ENCODE peak calls at places on chromosomes 6 and 20, in ten cellular contexts. One of them, this sample, is unnamed.

GRCh38 chr20:9235518-9235917 is 166.6 kb downstream of the PLCB4 start:
- DNase-seq in foreskin fibroblast: peak; percentile 89
- DNase-seq in breast epithelium: no peak
- DNase-seq in kidney epithelial cell: peak; percentile 51
- DNase-seq in dorsolateral prefrontal cortex: no peak
- DNase-seq in fibroblast of lung: peak; percentile 66
- DNase-seq in cardiac muscle cell: peak; percentile 84
- DNase-seq in GM12865: no peak
- DNase-seq in heart right ventricle: no peak
- DNase-seq in Panc1: no peak
- DNase-seq in this sample: peak; percentile 82

GRCh38 chr6:83884523-83884922 is 25.0 kb downstream of the CYB5R4 start:
- DNase-seq in GM12865: peak; percentile 58
- DNase-seq in kidney epithelial cell: no peak
- DNase-seq in Panc1: no peak
- DNase-seq in fibroblast of lung: peak; percentile 63
- DNase-seq in cardiac muscle cell: peak; percentile 68
- DNase-seq in dorsolateral prefrontal cortex: no peak
- DNase-seq in foreskin fibroblast: peak; percentile 63
- DNase-seq in heart right ventricle: no peak
- DNase-seq in breast epithelium: no peak
- DNase-seq in this sample: peak; percentile 63

GRCh38 chr20:22001886-22002285 is 296.4 kb downstream of the PAX1 start:
- DNase-seq in dorsolateral prefrontal cortex: no peak
- DNase-seq in cardiac muscle cell: no peak
- DNase-seq in breast epithelium: no peak
- DNase-seq in GM12865: no peak
- DNase-seq in kidney epithelial cell: no peak
- DNase-seq in heart right ventricle: no peak
- DNase-seq in Panc1: no peak
- DNase-seq in foreskin fibroblast: no peak
- DNase-seq in fibroblast of lung: no peak
- DNase-seq in this sample: peak; percentile 96

GRCh38 chr20:49999329-49999728 is 16.5 kb downstream of the SNAI1 start:
- DNase-seq in fibroblast of lung: no peak
- DNase-seq in Panc1: no peak
- DNase-seq in kidney epithelial cell: no peak
- DNase-seq in heart right ventricle: no peak
- DNase-seq in cardiac muscle cell: no peak
- DNase-seq in foreskin fibroblast: no peak
- DNase-seq in breast epithelium: no peak
- DNase-seq in dorsolateral prefrontal cortex: no peak
- DNase-seq in GM12865: peak; percentile 71
- DNase-seq in this sample: no peak

GRCh38 chr20:37640600-37641561 is 52.9 kb upstream of the CTNNBL1 start:
- DNase-seq in dorsolateral prefrontal cortex: no peak
- DNase-seq in fibroblast of lung: peak; percentile 7
- DNase-seq in breast epithelium: no peak
- DNase-seq in kidney epithelial cell: no peak
- DNase-seq in Panc1: no peak
- DNase-seq in GM12865: no peak
- DNase-seq in heart right ventricle: no peak
- DNase-seq in foreskin fibroblast: peak; percentile 36
- DNase-seq in cardiac muscle cell: peak; percentile 20
- DNase-seq in this sample: peak; percentile 45

GRCh38 chr6:89680150-89680549 is 41.6 kb upstream of the LYRM2 start:
- DNase-seq in foreskin fibroblast: no peak
- DNase-seq in heart right ventricle: no peak
- DNase-seq in kidney epithelial cell: no peak
- DNase-seq in breast epithelium: no peak
- DNase-seq in fibroblast of lung: no peak
- DNase-seq in dorsolateral prefrontal cortex: no peak
- DNase-seq in cardiac muscle cell: peak; percentile 2
- DNase-seq in GM12865: no peak
- DNase-seq in Panc1: no peak
- DNase-seq in this sample: no peak

GRCh38 chr20:60214901-60215522 is 256.8 kb downstream of the CDH26 start:
- DNase-seq in GM12865: no peak
- DNase-seq in breast epithelium: no peak
- DNase-seq in foreskin fibroblast: peak; percentile 18
- DNase-seq in fibroblast of lung: peak; percentile 5
- DNase-seq in dorsolateral prefrontal cortex: no peak
- DNase-seq in Panc1: no peak
- DNase-seq in cardiac muscle cell: no peak
- DNase-seq in heart right ventricle: no peak
- DNase-seq in kidney epithelial cell: no peak
- DNase-seq in this sample: peak; percentile 35

GRCh38 chr20:8287328-8287727 is 155.3 kb downstream of the PLCB1 start:
- DNase-seq in breast epithelium: no peak
- DNase-seq in Panc1: no peak
- DNase-seq in foreskin fibroblast: no peak
- DNase-seq in fibroblast of lung: no peak
- DNase-seq in GM12865: no peak
- DNase-seq in kidney epithelial cell: no peak
- DNase-seq in dorsolateral prefrontal cortex: no peak
- DNase-seq in cardiac muscle cell: no peak
- DNase-seq in heart right ventricle: no peak
- DNase-seq in this sample: no peak

GRCh38 chr6:73236147-73236750 is 11.0 kb upstream of the KHDC1L start:
- DNase-seq in cardiac muscle cell: peak; percentile 82
- DNase-seq in dorsolateral prefrontal cortex: no peak
- DNase-seq in heart right ventricle: no peak
- DNase-seq in foreskin fibroblast: peak; percentile 91
- DNase-seq in breast epithelium: no peak
- DNase-seq in kidney epithelial cell: no peak
- DNase-seq in Panc1: peak; percentile 27
- DNase-seq in fibroblast of lung: peak; percentile 91
- DNase-seq in GM12865: no peak
- DNase-seq in this sample: peak; percentile 96

GRCh38 chr6:23654745-23655144 is 471.3 kb upstream of the NRSN1 start:
- DNase-seq in GM12865: no peak
- DNase-seq in Panc1: no peak
- DNase-seq in fibroblast of lung: no peak
- DNase-seq in dorsolateral prefrontal cortex: no peak
- DNase-seq in foreskin fibroblast: no peak
- DNase-seq in heart right ventricle: no peak
- DNase-seq in cardiac muscle cell: no peak
- DNase-seq in kidney epithelial cell: no peak
- DNase-seq in breast epithelium: no peak
- DNase-seq in this sample: no peak

GRCh38 chr6:154341326-154341725 is 15.3 kb downstream of the IPCEF1 start:
- DNase-seq in cardiac muscle cell: no peak
- DNase-seq in Panc1: no peak
- DNase-seq in dorsolateral prefrontal cortex: no peak
- DNase-seq in kidney epithelial cell: no peak
- DNase-seq in GM12865: no peak
- DNase-seq in breast epithelium: no peak
- DNase-seq in fibroblast of lung: no peak
- DNase-seq in foreskin fibroblast: no peak
- DNase-seq in heart right ventricle: no peak
- DNase-seq in this sample: no peak

GRCh38 chr20:48889155-48889790 is 32.2 kb upstream of the ARFGEF2 start:
- DNase-seq in breast epithelium: no peak
- DNase-seq in fibroblast of lung: no peak
- DNase-seq in dorsolateral prefrontal cortex: no peak
- DNase-seq in Panc1: no peak
- DNase-seq in foreskin fibroblast: no peak
- DNase-seq in cardiac muscle cell: no peak
- DNase-seq in kidney epithelial cell: no peak
- DNase-seq in heart right ventricle: no peak
- DNase-seq in GM12865: peak; percentile 54
- DNase-seq in this sample: no peak

GRCh38 chr20:45465492-45466266 is 3.9 kb upstream of the WFDC2 start:
- DNase-seq in breast epithelium: no peak
- DNase-seq in cardiac muscle cell: no peak
- DNase-seq in heart right ventricle: no peak
- DNase-seq in foreskin fibroblast: no peak
- DNase-seq in kidney epithelial cell: no peak
- DNase-seq in Panc1: no peak
- DNase-seq in fibroblast of lung: no peak
- DNase-seq in dorsolateral prefrontal cortex: no peak
- DNase-seq in GM12865: no peak
- DNase-seq in this sample: no peak

GRCh38 chr20:45463113-45463512 is 6.4 kb upstream of the WFDC2 start:
- DNase-seq in breast epithelium: no peak
- DNase-seq in foreskin fibroblast: no peak
- DNase-seq in dorsolateral prefrontal cortex: no peak
- DNase-seq in Panc1: no peak
- DNase-seq in fibroblast of lung: no peak
- DNase-seq in kidney epithelial cell: no peak
- DNase-seq in cardiac muscle cell: no peak
- DNase-seq in GM12865: no peak
- DNase-seq in heart right ventricle: no peak
- DNase-seq in this sample: no peak

GRCh38 chr20:45461225-45461624 is 8.3 kb upstream of the WFDC2 start:
- DNase-seq in foreskin fibroblast: no peak
- DNase-seq in GM12865: no peak
- DNase-seq in kidney epithelial cell: no peak
- DNase-seq in dorsolateral prefrontal cortex: no peak
- DNase-seq in heart right ventricle: no peak
- DNase-seq in breast epithelium: no peak
- DNase-seq in cardiac muscle cell: no peak
- DNase-seq in fibroblast of lung: no peak
- DNase-seq in Panc1: no peak
- DNase-seq in this sample: no peak

GRCh38 chr20:45462711-45463110 is 6.8 kb upstream of the WFDC2 start:
- DNase-seq in kidney epithelial cell: no peak
- DNase-seq in GM12865: no peak
- DNase-seq in dorsolateral prefrontal cortex: no peak
- DNase-seq in foreskin fibroblast: no peak
- DNase-seq in Panc1: no peak
- DNase-seq in fibroblast of lung: no peak
- DNase-seq in cardiac muscle cell: no peak
- DNase-seq in heart right ventricle: no peak
- DNase-seq in breast epithelium: no peak
- DNase-seq in this sample: no peak

DNA sequence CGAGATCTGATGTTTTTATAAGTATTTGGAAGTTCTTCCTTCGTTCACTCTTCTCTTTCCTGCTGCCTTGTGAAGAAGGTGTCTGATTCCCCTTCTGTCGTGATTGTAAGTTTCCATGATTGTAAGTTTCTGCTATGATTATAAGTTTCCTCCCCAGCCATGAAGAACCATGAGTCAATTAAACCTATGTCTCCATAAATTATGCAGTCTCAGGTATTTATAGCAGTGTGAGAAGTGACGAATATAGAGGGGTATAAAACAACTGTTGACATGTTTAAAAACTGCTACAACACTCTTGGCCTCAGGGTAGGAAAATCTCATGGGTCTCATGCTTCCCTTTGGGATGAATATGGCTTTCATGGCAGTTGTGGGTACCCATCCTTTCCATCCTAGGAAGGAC is 5.8 kb upstream of the WFDC2 start:
- DNase-seq in kidney epithelial cell: no peak
- DNase-seq in breast epithelium: no peak
- DNase-seq in foreskin fibroblast: no peak
- DNase-seq in GM12865: no peak
- DNase-seq in fibroblast of lung: no peak
- DNase-seq in Panc1: no peak
- DNase-seq in heart right ventricle: no peak
- DNase-seq in cardiac muscle cell: no peak
- DNase-seq in dorsolateral prefrontal cortex: no peak
- DNase-seq in this sample: no peak
- H3K4me3 ChIP-seq in kidney epithelial cell: no peak overlapping the region
- H3K4me3 ChIP-seq in breast epithelium: no peak overlapping the region
- H3K4me3 ChIP-seq in foreskin fibroblast: no peak overlapping the region
- H3K4me3 ChIP-seq in GM12865: no peak overlapping the region
- H3K4me3 ChIP-seq in fibroblast of lung: no peak overlapping the region
- H3K4me3 ChIP-seq in Panc1: no peak overlapping the region
- H3K4me3 ChIP-seq in heart right ventricle: no peak overlapping the region
- H3K4me3 ChIP-seq in cardiac muscle cell: no peak overlapping the region
- H3K4me3 ChIP-seq in dorsolateral prefrontal cortex: no peak overlapping the region
- H3K4me3 ChIP-seq in this sample: no peak overlapping the region

GRCh38 chr6:44223471-44224153 is at the start of gene SLC29A1:
- DNase-seq in breast epithelium: peak; percentile 59
- DNase-seq in fibroblast of lung: peak; percentile 25
- DNase-seq in Panc1: no peak
- DNase-seq in dorsolateral prefrontal cortex: no peak
- DNase-seq in GM12865: peak; percentile 86
- DNase-seq in foreskin fibroblast: peak; percentile 84
- DNase-seq in heart right ventricle: peak; percentile 77
- DNase-seq in cardiac muscle cell: peak; percentile 39
- DNase-seq in kidney epithelial cell: no peak
- DNase-seq in this sample: no peak
- TF ChIP-seq CTCF in breast epithelium: peak; percentile 15
- TF ChIP-seq CTCF in fibroblast of lung: no peak
- TF ChIP-seq CTCF in Panc1: no peak
- TF ChIP-seq CTCF in dorsolateral prefrontal cortex: peak; percentile 51
- TF ChIP-seq CTCF in GM12865: peak; percentile 4
- TF ChIP-seq CTCF in foreskin fibroblast: no peak
- TF ChIP-seq CTCF in heart right ventricle: no peak
- TF ChIP-seq CTCF in cardiac muscle cell: no peak
- TF ChIP-seq CTCF in kidney epithelial cell: no peak
- TF ChIP-seq CTCF in this sample: no peak

GRCh38 chr6:42045538-42046460 is 4.5 kb upstream of the TAF8 start:
- DNase-seq in cardiac muscle cell: peak; percentile 93
- DNase-seq in foreskin fibroblast: peak; percentile 94
- DNase-seq in dorsolateral prefrontal cortex: peak; percentile 71
- DNase-seq in Panc1: no peak
- DNase-seq in heart right ventricle: peak; percentile 90
- DNase-seq in kidney epithelial cell: peak; percentile 61
- DNase-seq in fibroblast of lung: peak; percentile 96
- DNase-seq in GM12865: peak; percentile 66
- DNase-seq in breast epithelium: peak; percentile 98
- DNase-seq in this sample: peak; percentile 91
- H3K4me3 ChIP-seq in cardiac muscle cell: no peak overlapping the region
- H3K4me3 ChIP-seq in foreskin fibroblast: no peak overlapping the region
- H3K4me3 ChIP-seq in dorsolateral prefrontal cortex: peak overlapping the region; percentile 41
- H3K4me3 ChIP-seq in Panc1: no peak overlapping the region
- H3K4me3 ChIP-seq in heart right ventricle: peak overlapping the region; percentile 31
- H3K4me3 ChIP-seq in kidney epithelial cell: no peak overlapping the region
- H3K4me3 ChIP-seq in fibroblast of lung: peak overlapping the region; percentile 93
- H3K4me3 ChIP-seq in GM12865: no peak overlapping the region
- H3K4me3 ChIP-seq in breast epithelium: peak overlapping the region; percentile 90
- H3K4me3 ChIP-seq in this sample: peak overlapping the region; percentile 78

DNA sequence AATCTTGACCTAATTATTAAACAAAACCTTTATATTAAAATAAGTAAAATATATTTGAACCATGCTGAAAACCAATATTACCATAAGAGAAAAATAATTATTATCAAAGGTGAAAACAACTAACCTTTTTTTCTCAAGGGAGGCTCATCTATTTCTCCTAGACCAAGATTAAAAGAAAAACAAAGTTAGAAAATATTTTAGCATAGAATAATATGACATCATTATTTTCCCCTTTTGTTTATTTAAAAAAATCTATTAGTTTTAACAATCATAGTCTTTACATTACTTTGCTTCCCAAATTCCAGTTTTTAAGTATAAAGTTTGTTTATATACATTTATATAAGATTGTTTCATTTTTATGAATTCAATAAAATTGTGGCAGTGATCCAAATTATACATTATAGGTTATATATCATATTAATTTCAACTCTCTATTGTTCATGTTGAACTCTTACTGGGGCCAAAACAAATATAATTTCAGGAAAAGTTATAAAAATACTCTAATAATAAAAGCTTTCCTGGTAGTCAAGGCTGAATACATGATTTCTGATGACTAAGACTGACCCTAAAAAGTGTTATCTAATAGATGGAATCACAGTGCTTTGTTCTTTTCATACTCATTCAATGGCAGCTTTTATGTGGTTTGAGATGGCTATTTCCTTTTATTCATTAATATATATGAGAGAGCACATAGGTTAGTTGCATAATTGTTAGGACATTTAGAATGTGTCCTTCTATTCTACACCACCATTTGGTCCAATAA is 89.4 kb downstream of the TRDN start:
- DNase-seq in GM12865: no peak
- DNase-seq in heart right ventricle: no peak
- DNase-seq in breast epithelium: no peak
- DNase-seq in dorsolateral prefrontal cortex: no peak
- DNase-seq in cardiac muscle cell: no peak
- DNase-seq in Panc1: no peak
- DNase-seq in fibroblast of lung: no peak
- DNase-seq in kidney epithelial cell: no peak
- DNase-seq in foreskin fibroblast: no peak
- DNase-seq in this sample: no peak
- TF ChIP-seq CTCF in GM12865: no peak
- TF ChIP-seq CTCF in heart right ventricle: no peak
- TF ChIP-seq CTCF in breast epithelium: no peak
- TF ChIP-seq CTCF in dorsolateral prefrontal cortex: no peak
- TF ChIP-seq CTCF in cardiac muscle cell: no peak
- TF ChIP-seq CTCF in Panc1: no peak
- TF ChIP-seq CTCF in fibroblast of lung: no peak
- TF ChIP-seq CTCF in kidney epithelial cell: no peak
- TF ChIP-seq CTCF in foreskin fibroblast: no peak
- TF ChIP-seq CTCF in this sample: no peak